ENCODE peak calls at places on chromosome 5, in nine cellular contexts. K is mammary epithelial cell; S is heart right ventricle; X is spleen; E is psoas muscle; I is CD8-positive, alpha-beta memory T cell; A is HepG2; N is endodermal cell; G is CD8-positive, alpha-beta T cell. M is an unnamed sample.

GRCh38 chr5:35035271-35035670 is 12.5 kb downstream of the AGXT2 start:
- DNase-seq in X (no peak), S (no peak), E (no peak), I (no peak), G (no peak), A (no peak), K (no peak), N (no peak), M (no peak)

GRCh38 chr5:99379187-99379586 is 450.4 kb upstream of the CHD1 start:
- DNase-seq in A (no peak), E (no peak), I (no peak), N (no peak), K (no peak), G (no peak), X (no peak), S (no peak), M (no peak)

GRCh38 chr5:53667621-53668020 is 107.2 kb downstream of the NDUFS4 start:
- DNase-seq in I (no peak), X (no peak), A (no peak), K (no peak), S (no peak), N (no peak), E (no peak), G (no peak), M (no peak)

GRCh38 chr5:58069016-58069705 is 390.7 kb downstream of the PLK2 start:
- DNase-seq in N (no peak), I (no peak), K (no peak), E (no peak), A (no peak), S (no peak), X (no peak), G (no peak), M (no peak)

GRCh38 chr5:175025046-175025445 is 300.7 kb downstream of the MSX2 start:
- DNase-seq in N (no peak), G (no peak), I (no peak), X (no peak), E (no peak), K (no peak), A (no peak), S (no peak), M (no peak)

GRCh38 chr5:74201334-74202081 is 439.0 kb downstream of the ENC1 start:
- DNase-seq in X (no peak), N (no peak), A (no peak), G (no peak), K (peak; percentile 75), I (no peak), E (peak; percentile 74), S (peak; percentile 38), M (no peak)

GRCh38 chr5:73652391-73652790 is 26.4 kb downstream of the ARHGEF28 start:
- DNase-seq in K (no peak), N (no peak), S (no peak), A (no peak), E (no peak), I (no peak), G (no peak), X (no peak), M (no peak)

GRCh38 chr5:106288977-106289376 is 1381.8 kb downstream of the EFNA5 start:
- DNase-seq in K (peak; percentile 10), E (no peak), A (no peak), G (no peak), S (no peak), I (no peak), X (no peak), N (no peak), M (no peak)

GRCh38 chr5:158905281-158905680 is 194.4 kb downstream of the EBF1 start:
- DNase-seq in E (no peak), N (no peak), I (no peak), K (no peak), G (no peak), A (no peak), S (no peak), X (no peak), M (no peak)

GRCh38 chr5:7851617-7852289 is 820 bp upstream of the CFAP90 start:
- DNase-seq in A (peak; percentile 24), G (no peak), X (no peak), I (no peak), N (no peak), E (no peak), S (no peak), K (no peak), M (no peak)

GRCh38 chr5:123844873-123845272 is 332.9 kb downstream of the CSNK1G3 start:
- DNase-seq in S (no peak), A (no peak), E (no peak), X (no peak), K (no peak), I (no peak), G (no peak), N (no peak), M (no peak)

GRCh38 chr5:107696071-107696470 is 25.3 kb upstream of the EFNA5 start:
- DNase-seq in G (no peak), E (no peak), X (no peak), S (no peak), A (no peak), I (no peak), N (peak; percentile 68), K (no peak), M (no peak)

GRCh38 chr5:139649082-139649991 is 1.2 kb downstream of the CXXC5 start:
- DNase-seq in G (no peak), E (peak; percentile 62), K (no peak), X (peak; percentile 88), A (no peak), S (no peak), N (peak; percentile 91), I (no peak), M (no peak)

GRCh38 chr5:93193756-93194155 is 387.3 kb downstream of the NR2F1-AS1 start:
- DNase-seq in E (no peak), X (no peak), N (no peak), S (no peak), K (no peak), G (no peak), A (no peak), I (no peak), M (no peak)

GRCh38 chr5:180343110-180343845 is 9.9 kb downstream of the GFPT2 start:
- DNase-seq in K (no peak), N (peak; percentile 78), S (no peak), E (no peak), X (peak; percentile 53), A (no peak), G (no peak), I (no peak), M (no peak)

GRCh38 chr5:154899107-154899816 is 38.7 kb downstream of the GEMIN5 start:
- DNase-seq in N (no peak), S (no peak), A (no peak), I (no peak), G (no peak), K (no peak), X (no peak), E (peak; percentile 69), M (no peak)

GRCh38 chr5:539469-540214 is 15.4 kb upstream of the SLC9A3 start:
- DNase-seq in S (peak; percentile 4), I (peak; percentile 42), E (peak; percentile 36), N (no peak), X (peak; percentile 70), K (no peak), A (no peak), G (no peak), M (no peak)

GRCh38 chr5:162990856-162991497 is 446.4 kb upstream of the CCNG1 start:
- DNase-seq in G (no peak), S (no peak), K (no peak), A (no peak), I (no peak), X (no peak), E (no peak), N (no peak), M (no peak)

GRCh38 chr5:17248999-17249634 is 31.7 kb downstream of the BASP1 start:
- DNase-seq in N (no peak), G (no peak), I (no peak), E (no peak), A (no peak), K (peak; percentile 96), S (no peak), X (no peak), M (peak; percentile 66)

DNA sequence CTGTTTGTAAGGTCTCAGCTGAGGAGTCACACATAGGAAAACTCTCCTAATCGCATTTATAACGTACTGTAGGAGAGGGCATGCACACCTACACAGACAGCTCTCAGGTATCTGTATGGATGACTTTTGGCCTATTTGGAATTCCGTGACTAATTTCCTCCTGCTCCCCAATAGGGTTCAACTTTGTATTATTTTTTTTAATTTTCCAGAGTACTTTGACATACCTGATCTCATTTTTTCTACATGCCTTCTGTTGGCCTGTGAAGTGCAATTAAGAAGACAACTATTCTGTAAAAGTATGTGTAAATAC is 195.9 kb downstream of the ARHGAP26 start:
- DNase-seq in K (peak; percentile 45), I (no peak), X (no peak), N (no peak), E (no peak), G (no peak), S (no peak), A (no peak), M (no peak)
- H3K4me1 ChIP-seq in K (peaks cover 7% of the 10 kb centered on the region), I (peaks cover 11% of the 10 kb centered on the region), X (no peaks in the 10 kb centered on the region), N (no peaks in the 10 kb centered on the region), E (no peaks in the 10 kb centered on the region), G (no peaks in the 10 kb centered on the region), S (no peaks in the 10 kb centered on the region), A (peaks cover 30% of the 10 kb centered on the region), M (peaks cover 9% of the 10 kb centered on the region)

GRCh38 chr5:33049845-33050244 is 338.7 kb downstream of the NPR3 start:
- DNase-seq in I (no peak), E (no peak), K (peak; percentile 91), A (peak; percentile 18), S (no peak), X (no peak), G (no peak), N (no peak), M (no peak)
- H3K4me3 ChIP-seq in I (no peak overlapping the region), E (no peak overlapping the region), K (no peak overlapping the region), A (no peak overlapping the region), S (no peak overlapping the region), X (no peak overlapping the region), G (no peak overlapping the region), N (no peak overlapping the region), M (no peak overlapping the region)

DNA sequence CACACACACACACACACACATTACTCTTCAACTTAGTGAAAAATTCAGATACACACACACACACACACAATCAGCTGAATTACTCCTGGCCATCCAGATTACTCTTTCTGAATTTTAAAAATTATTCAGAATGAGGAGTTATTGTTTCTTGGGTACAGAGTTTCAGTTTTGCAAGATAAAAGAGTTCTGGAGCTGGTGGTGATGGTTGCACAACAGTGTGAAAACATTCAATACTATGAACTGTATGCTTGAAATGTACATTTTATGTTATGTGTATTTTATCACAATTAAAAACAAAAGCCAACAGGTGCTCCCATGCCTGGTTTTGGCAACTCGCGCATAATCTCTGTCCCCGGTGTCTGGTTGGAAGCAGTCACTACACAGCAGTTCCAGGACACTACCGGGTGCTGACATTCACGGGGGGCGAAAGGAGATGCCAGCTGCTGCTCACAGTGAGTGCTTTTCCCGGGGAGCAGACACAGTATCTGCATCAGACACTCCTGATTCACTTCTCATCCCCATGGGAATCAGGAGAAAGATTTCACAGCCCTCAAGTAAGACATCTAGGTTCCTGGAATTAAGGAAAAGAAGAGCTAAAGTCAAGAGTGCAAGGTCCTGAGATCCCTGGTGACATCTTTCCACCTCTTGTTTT is 55.7 kb downstream of the LHFPL2 start:
- DNase-seq in N (no peak), S (no peak), A (no peak), X (no peak), E (no peak), I (no peak), G (no peak), K (no peak), M (no peak)
- H3K4me1 ChIP-seq in N (no peaks in the 10 kb centered on the region), S (peaks cover 3% of the 10 kb centered on the region), A (peaks cover 95% of the 10 kb centered on the region), X (peaks cover 8% of the 10 kb centered on the region), E (peaks cover 59% of the 10 kb centered on the region), I (no peaks in the 10 kb centered on the region), G (no peaks in the 10 kb centered on the region), K (peaks cover 53% of the 10 kb centered on the region), M (peaks cover 51% of the 10 kb centered on the region)

GRCh38 chr5:94849821-94850736 is 231.6 kb downstream of the SLF1 start:
- DNase-seq in S (no peak), E (no peak), I (peak; percentile 47), A (peak; percentile 34), G (no peak), K (peak; percentile 30), X (no peak), N (peak; percentile 65), M (no peak)
- H3K4me3 ChIP-seq in S (no peak overlapping the region), E (no peak overlapping the region), I (no peak overlapping the region), A (no peak overlapping the region), G (no peak overlapping the region), K (no peak overlapping the region), X (no peak overlapping the region), N (no peak overlapping the region), M (no peak overlapping the region)